ENCODE peak calls at places on chromosomes 16 and 17, in seven cellular contexts. L, P, J, Z, O, C and A are unnamed samples.

GRCh38 chr17:77472837-77473214 is 332.1 kb downstream of the SEC14L1 start:
- DNase-seq in Z (no peak), C (no peak), O (no peak), P (no peak), L (no peak), J (no peak), A (no peak)

GRCh38 chr16:87043273-87044030 is 273.7 kb downstream of the C16orf95 start:
- DNase-seq in L (no peak), P (no peak), O (no peak), C (peak; percentile 23), J (no peak), Z (no peak), A (peak; percentile 83)

GRCh38 chr17:17151055-17151454 is 55.1 kb downstream of the PLD6 start:
- DNase-seq in C (peak; percentile 90), Z (peak; percentile 85), P (peak; percentile 70), J (no peak), O (peak; percentile 52), L (no peak), A (peak; percentile 78)

GRCh38 chr17:5283531-5284315 is 1.6 kb downstream of the RABEP1 start:
- DNase-seq in C (peak; percentile 53), Z (no peak), P (no peak), O (no peak), J (no peak), L (no peak), A (peak; percentile 22)

GRCh38 chr16:29710227-29711219 is 31.5 kb downstream of the QPRT start:
- DNase-seq in C (peak; percentile 81), O (peak; percentile 64), J (no peak), Z (peak; percentile 40), L (no peak), P (peak; percentile 64), A (peak; percentile 82)

GRCh38 chr17:43572368-43572980 is 26.3 kb upstream of the ETV4 start:
- DNase-seq in J (no peak), C (no peak), P (no peak), Z (peak; percentile 23), L (no peak), O (no peak), A (no peak)

GRCh38 chr16:9091867-9092281 is 430 bp downstream of the HAPSTR1 start:
- DNase-seq in Z (no peak), L (peak; percentile 67), P (peak; percentile 55), J (no peak), O (peak; percentile 49), C (peak; percentile 50), A (no peak)

GRCh38 chr16:77199211-77199610 is at the start of gene SYCE1L:
- DNase-seq in J (no peak), O (no peak), Z (no peak), P (no peak), C (no peak), L (no peak), A (no peak)

GRCh38 chr17:48393271-48393670 is 36.7 kb downstream of the SKAP1 start:
- DNase-seq in Z (no peak), P (peak; percentile 25), L (no peak), J (no peak), C (no peak), O (no peak), A (peak; percentile 5)

GRCh38 chr17:59513934-59514841 is 51.2 kb upstream of the DHX40 start:
- DNase-seq in L (peak; percentile 91), J (peak; percentile 29), Z (peak; percentile 48), P (peak; percentile 16), C (peak; percentile 89), O (no peak), A (peak; percentile 70)

GRCh38 chr17:75380315-75380714 is 25.2 kb downstream of the GRB2 start:
- DNase-seq in O (no peak), Z (no peak), J (no peak), L (no peak), P (no peak), C (no peak), A (no peak)

GRCh38 chr17:19975601-19976000 is 2.0 kb downstream of the AKAP10 start:
- DNase-seq in C (no peak), J (no peak), O (no peak), Z (no peak), L (no peak), P (no peak), A (no peak)

GRCh38 chr16:51994597-51994996 is 552.3 kb downstream of the TOX3 start:
- DNase-seq in P (no peak), Z (peak; percentile 68), J (peak; percentile 23), L (no peak), O (no peak), C (no peak), A (no peak)

GRCh38 chr16:87543436-87544191 is 50.8 kb upstream of the ZCCHC14 start:
- DNase-seq in Z (no peak), J (no peak), P (no peak), C (no peak), L (no peak), O (peak; percentile 54), A (peak; percentile 54)